ENCODE peak calls at places on chromosomes 6 and 20, in six cellular contexts. P is tibial artery, Q is endothelial cell of umbilical vein, Z is mucosa of descending colon, S is choroid plexus epithelial cell, G is fibroblast of pulmonary artery. I is an unnamed sample.

GRCh38 chr20:20547221-20547875 is 165.1 kb downstream of the RALGAPA2 start:
- DNase-seq in P (no peak), Q (no peak), Z (no peak), S (peak), G (peak), I (peak)

GRCh38 chr20:49853640-49854039 is 41.0 kb downstream of the SLC9A8 start:
- DNase-seq in P (no peak), Q (peak), Z (no peak), S (peak), G (peak), I (no peak)

GRCh38 chr6:165616116-165616515 is 46.9 kb downstream of the PDE10A start:
- DNase-seq in P (no peak), Q (peak), Z (no peak), S (peak), G (peak), I (no peak)

GRCh38 chr6:89999154-89999553 is 104.9 kb downstream of the GJA10 start:
- DNase-seq in P (no peak), Q (no peak), Z (peak), S (no peak), G (no peak), I (no peak)

GRCh38 chr6:102571236-102571908 is 1177.9 kb downstream of the GRIK2 start:
- DNase-seq in P (no peak), Q (no peak), Z (no peak), S (peak), G (no peak), I (no peak)

GRCh38 chr6:111805511-111806181 is 67.6 kb downstream of the FYN start:
- DNase-seq in P (no peak), Q (peak), Z (no peak), S (peak), G (no peak), I (no peak)

GRCh38 chr20:49515588-49515987 is 33.1 kb upstream of the KCNB1 start:
- DNase-seq in P (no peak), Q (no peak), Z (no peak), S (no peak), G (no peak), I (no peak)

GRCh38 chr6:41723178-41723935 is 12.1 kb downstream of the TFEB start:
- DNase-seq in P (peak), Q (no peak), Z (peak), S (peak), G (peak), I (peak)

GRCh38 chr6:11350294-11350693 is 117.8 kb upstream of the NEDD9 start:
- DNase-seq in P (no peak), Q (no peak), Z (no peak), S (peak), G (peak), I (no peak)

GRCh38 chr6:52233975-52234823 is 10.1 kb downstream of the IL17F start:
- DNase-seq in P (no peak), Q (peak), Z (no peak), S (peak), G (peak), I (peak)

GRCh38 chr20:16350465-16350864 is 222.8 kb downstream of the KIF16B start:
- DNase-seq in P (no peak), Q (no peak), Z (no peak), S (peak), G (no peak), I (no peak)

GRCh38 chr20:57251344-57251743 is 15.1 kb downstream of the BMP7 start:
- DNase-seq in P (no peak), Q (no peak), Z (no peak), S (peak), G (peak), I (no peak)

GRCh38 chr20:32941155-32941885 is 62.9 kb downstream of the SUN5 start:
- DNase-seq in P (no peak), Q (no peak), Z (no peak), S (no peak), G (no peak), I (no peak)

GRCh38 chr20:5078399-5078958 is 41.3 kb downstream of the PCNA start:
- DNase-seq in P (peak), Q (peak), Z (peak), S (peak), G (peak), I (peak)

GRCh38 chr6:53752856-53753255 is 41.9 kb upstream of the LRRC1 start:
- DNase-seq in P (no peak), Q (peak), Z (no peak), S (peak), G (peak), I (no peak)

DNA sequence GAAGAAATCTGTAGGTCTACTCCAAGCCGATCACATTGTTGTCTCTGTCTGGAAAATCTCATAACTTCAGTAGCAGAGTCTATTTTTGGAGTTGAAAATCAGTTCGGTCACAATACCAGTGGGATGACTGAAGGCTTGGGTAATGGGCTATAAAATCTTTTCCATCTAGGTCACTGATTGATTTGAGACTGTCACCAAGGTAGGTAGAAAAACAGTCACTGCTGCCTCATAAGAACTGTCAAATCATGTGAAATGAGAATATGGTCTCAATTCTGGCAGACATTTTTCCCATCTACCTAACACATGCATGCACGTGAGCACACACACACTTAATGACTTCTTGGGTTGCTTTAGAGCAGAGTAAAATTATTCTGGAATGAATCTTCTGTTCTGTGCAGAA is 1162.8 kb upstream of the CITED2 start:
- DNase-seq in P (no peak), Q (no peak), Z (no peak), S (peak), G (peak), I (no peak)
- H3K4me3 ChIP-seq in P (peak), Q (no peak), Z (no peak), S (no peak), G (no peak), I (no peak)

DNA sequence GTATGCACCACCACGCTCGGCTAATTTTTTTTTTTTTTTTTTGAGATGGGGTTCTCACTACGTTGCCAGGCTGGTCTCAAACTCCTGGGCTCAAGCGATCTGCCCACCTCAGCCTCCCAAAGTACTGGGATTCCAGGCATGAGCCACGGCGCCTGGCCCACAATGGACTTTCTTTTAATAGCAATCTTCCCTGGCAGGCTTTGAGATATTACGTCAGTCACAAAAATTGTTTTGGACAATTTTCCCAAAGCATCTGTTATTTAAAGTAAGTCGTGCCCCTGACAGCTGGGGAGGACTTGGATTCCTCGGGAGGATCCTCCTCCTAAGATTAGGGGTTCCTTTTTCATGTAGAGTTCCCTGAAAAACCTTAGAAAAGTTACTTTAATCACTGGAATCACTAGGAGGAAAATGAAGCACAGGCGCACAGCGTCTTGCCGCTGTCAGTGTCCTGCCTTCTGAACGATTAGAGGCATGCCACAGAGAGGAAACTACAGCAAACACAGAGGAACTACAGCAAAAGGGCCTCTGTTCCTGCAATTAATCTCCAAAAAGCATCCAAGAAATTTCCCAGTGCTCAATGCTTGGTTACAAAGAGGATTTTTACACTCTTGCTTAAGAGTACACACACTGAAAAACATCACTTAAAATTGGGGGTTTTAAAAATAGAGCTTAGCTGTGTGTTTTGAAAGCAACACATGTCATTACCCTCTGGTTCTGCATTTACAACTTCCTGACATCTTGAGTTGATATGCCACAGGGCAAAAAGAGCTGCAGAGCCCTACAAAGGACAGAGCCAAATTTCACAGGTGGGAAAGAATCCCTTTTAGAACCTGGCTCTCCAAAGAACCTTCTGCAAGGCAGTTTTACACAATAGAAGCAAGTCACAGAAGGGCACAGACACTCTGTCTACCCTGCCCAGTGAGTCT is 4.5 kb downstream of the ACSS1 start:
- DNase-seq in P (peak), Q (peak), Z (no peak), S (peak), G (peak), I (no peak)
- H3K4me3 ChIP-seq in P (peak), Q (no peak), Z (no peak), S (no peak), G (no peak), I (no peak)

DNA sequence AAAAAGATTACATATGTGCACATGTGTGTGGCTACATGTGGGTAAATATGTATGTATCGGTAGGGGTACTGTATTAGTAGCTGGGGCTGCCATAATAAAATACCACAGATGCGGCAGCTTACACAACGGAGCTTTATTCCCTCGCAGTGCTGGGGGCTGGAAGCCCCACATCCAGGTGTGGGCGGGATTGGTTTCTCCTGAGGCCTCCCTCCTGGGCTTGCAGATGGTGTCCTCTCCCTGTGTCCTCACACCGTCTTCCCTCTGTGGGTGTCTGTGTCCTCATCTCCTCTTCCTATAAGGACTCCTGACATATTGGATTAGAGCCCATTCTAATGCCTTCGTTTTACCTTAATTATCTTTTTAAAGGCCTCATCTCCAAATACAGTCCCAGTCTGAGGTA is 97.7 kb downstream of the LY86 start:
- DNase-seq in P (no peak), Q (no peak), Z (no peak), S (no peak), G (no peak), I (no peak)
- H3K4me3 ChIP-seq in P (no peak), Q (no peak), Z (no peak), S (no peak), G (no peak), I (no peak)

GRCh38 chr20:59569305-59569704 is 35.0 kb upstream of the PHACTR3 start:
- DNase-seq in P (no peak), Q (no peak), Z (no peak), S (no peak), G (no peak), I (no peak)

GRCh38 chr20:59571151-59571550 is 33.2 kb upstream of the PHACTR3 start:
- DNase-seq in P (no peak), Q (no peak), Z (no peak), S (no peak), G (no peak), I (no peak)

GRCh38 chr20:59572515-59572914 is 31.8 kb upstream of the PHACTR3 start:
- DNase-seq in P (no peak), Q (no peak), Z (no peak), S (no peak), G (no peak), I (no peak)

GRCh38 chr20:59573837-59574236 is 30.5 kb upstream of the PHACTR3 start:
- DNase-seq in P (no peak), Q (no peak), Z (no peak), S (no peak), G (no peak), I (no peak)

GRCh38 chr20:59571591-59572314 is 32.6 kb upstream of the PHACTR3 start:
- DNase-seq in P (peak), Q (peak), Z (no peak), S (peak), G (peak), I (peak)
- H3K4me3 ChIP-seq in P (peak), Q (no peak), Z (no peak), S (peak), G (peak), I (no peak)

GRCh38 chr6:226516-227073 is 65.7 kb upstream of the DUSP22 start:
- DNase-seq in P (no peak), Q (no peak), Z (no peak), S (no peak), G (no peak), I (no peak)

GRCh38 chr6:223763-224162 is 68.5 kb upstream of the DUSP22 start:
- DNase-seq in P (no peak), Q (no peak), Z (no peak), S (peak), G (no peak), I (no peak)

GRCh38 chr6:224350-224749 is 67.9 kb upstream of the DUSP22 start:
- DNase-seq in P (no peak), Q (no peak), Z (no peak), S (no peak), G (no peak), I (no peak)

GRCh38 chr6:225907-226306 is 66.4 kb upstream of the DUSP22 start:
- DNase-seq in P (no peak), Q (no peak), Z (no peak), S (no peak), G (no peak), I (no peak)

DNA sequence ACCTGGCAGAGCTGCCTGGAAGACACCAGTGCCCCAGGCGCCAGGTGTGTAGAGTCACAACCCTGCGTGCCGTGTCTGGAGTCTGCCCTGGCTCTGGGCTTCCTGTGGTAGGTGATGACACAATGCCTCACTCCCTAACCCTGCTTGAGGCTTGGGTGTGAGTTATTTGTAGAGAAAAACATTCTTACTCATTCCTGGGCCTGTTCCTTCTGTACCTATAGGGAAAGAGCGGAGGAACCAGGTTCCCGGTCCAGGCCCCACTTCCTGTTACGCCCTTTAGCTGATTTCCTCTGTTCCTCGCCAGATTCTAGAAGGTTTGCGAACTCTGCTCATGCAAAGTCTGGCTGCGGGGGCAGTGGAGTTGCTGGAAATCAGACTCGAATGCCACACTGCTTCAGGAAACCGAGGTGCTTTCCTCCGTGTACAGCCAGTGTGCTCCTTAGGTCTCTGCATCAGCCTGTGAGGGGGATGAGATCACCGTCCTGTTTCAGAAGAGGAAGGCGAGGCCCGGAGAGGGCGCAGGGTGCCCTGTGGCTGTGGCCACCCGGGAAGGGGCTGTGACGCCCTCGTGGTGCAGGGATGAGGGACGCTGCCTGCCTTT is 67.1 kb upstream of the DUSP22 start:
- DNase-seq in P (no peak), Q (no peak), Z (no peak), S (no peak), G (peak), I (no peak)
- H3K4me3 ChIP-seq in P (no peak), Q (no peak), Z (no peak), S (no peak), G (no peak), I (no peak)

GRCh38 chr20:3168079-3168828 is 5.1 kb downstream of the LZTS3 start:
- DNase-seq in P (no peak), Q (no peak), Z (peak), S (no peak), G (no peak), I (no peak)
- H3K4me3 ChIP-seq in P (no peak), Q (no peak), Z (no peak), S (no peak), G (no peak), I (no peak)

GRCh38 chr6:3665608-3666007 is 85.9 kb downstream of the PXDC1 start:
- DNase-seq in P (no peak), Q (no peak), Z (no peak), S (no peak), G (no peak), I (no peak)
- H3K4me3 ChIP-seq in P (no peak), Q (no peak), Z (no peak), S (no peak), G (no peak), I (no peak)

GRCh38 chr20:41619360-41620115 is 1.4 kb upstream of the CHD6 start:
- DNase-seq in P (no peak), Q (no peak), Z (no peak), S (peak), G (no peak), I (no peak)
- H3K4me3 ChIP-seq in P (peak), Q (no peak), Z (no peak), S (no peak), G (no peak), I (no peak)

DNA sequence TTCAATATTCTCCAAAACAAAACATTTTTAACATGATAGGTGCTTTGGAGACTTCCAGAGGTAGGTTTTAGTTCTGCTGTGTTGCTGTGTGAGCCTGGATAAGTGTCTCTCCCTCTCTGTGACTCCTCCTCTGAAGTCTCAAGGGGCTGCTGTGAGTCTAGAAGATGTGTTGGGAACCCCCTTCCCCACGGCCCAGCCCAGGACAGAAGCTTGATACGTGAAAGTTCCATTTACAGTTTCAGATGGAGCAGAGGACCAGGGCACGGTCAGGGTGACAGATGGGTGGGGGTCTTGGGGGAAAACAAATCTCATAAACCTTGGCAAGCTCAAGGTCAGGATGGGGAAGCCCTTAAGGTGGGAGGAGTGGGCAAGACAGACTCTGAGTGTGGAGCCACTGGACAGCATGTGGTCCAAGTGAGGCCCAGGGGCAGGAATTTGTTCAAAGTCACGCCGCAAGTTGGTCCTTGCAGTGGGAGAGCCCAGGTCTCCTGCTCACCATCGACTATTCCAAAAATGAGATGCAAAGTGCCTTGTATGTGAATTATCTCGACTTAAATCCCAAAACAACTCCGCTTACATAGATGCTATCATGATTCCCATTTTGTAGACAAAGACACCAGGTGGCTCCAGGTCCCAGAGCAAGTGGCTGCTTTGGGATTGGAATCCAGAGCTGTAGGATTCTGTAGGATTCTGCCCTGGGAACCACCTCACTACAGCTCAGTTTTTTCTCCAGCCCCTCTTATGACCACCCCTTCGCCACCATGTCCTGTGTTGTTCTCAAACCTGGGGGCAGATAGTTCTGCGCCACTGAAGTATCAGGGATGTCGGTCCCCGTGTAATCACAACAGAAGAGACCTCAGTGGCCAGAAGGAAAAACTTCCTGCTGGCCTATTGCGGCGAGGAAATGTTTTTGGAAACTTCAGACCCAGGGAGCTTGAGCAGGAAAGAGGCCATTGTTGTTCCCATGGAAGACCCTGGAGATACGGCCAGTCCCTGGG is 1.9 kb downstream of the TGM2 start:
- DNase-seq in P (no peak), Q (peak), Z (no peak), S (no peak), G (no peak), I (no peak)
- H3K4me3 ChIP-seq in P (peak), Q (peak), Z (no peak), S (peak), G (peak), I (no peak)